ENCODE peak calls at places on chromosomes 16 and 17, in five cellular contexts. V, H, L, Y and D are unnamed samples.

GRCh38 chr17:8791910-8792270 is 7.3 kb downstream of the MFSD6L start:
- DNase-seq in Y (peak), V (no peak), H (no peak), L (peak), D (peak)

GRCh38 chr17:81867123-81867951 is 3.8 kb downstream of the ARHGDIA start:
- DNase-seq in V (peak), Y (no peak), L (peak), H (peak), D (peak)

GRCh38 chr17:16046966-16047365 is 47.3 kb downstream of the TTC19 start:
- DNase-seq in L (no peak), H (no peak), V (no peak), Y (no peak), D (no peak)

GRCh38 chr16:23145608-23146007 is 3.6 kb downstream of the USP31 start:
- DNase-seq in L (peak), V (no peak), Y (no peak), H (peak), D (peak)

GRCh38 chr17:75338335-75338734 is 49.1 kb upstream of the SLC25A19 start:
- DNase-seq in Y (no peak), V (no peak), L (no peak), H (no peak), D (peak)

GRCh38 chr16:87409153-87409552 is 17.0 kb downstream of the MAP1LC3B start:
- DNase-seq in H (no peak), Y (no peak), L (no peak), V (no peak), D (no peak)

GRCh38 chr17:65013613-65014391 is 42.7 kb downstream of the GNA13 start:
- DNase-seq in L (peak), H (no peak), Y (peak), V (no peak), D (peak)

GRCh38 chr17:15112881-15113617 is 152.1 kb downstream of the PMP22 start:
- DNase-seq in Y (no peak), V (no peak), H (no peak), L (no peak), D (peak)

GRCh38 chr16:69561901-69562300 is 3.9 kb upstream of the NFAT5 start:
- DNase-seq in Y (no peak), L (no peak), H (no peak), V (no peak), D (no peak)

GRCh38 chr17:38584350-38584925 is 21.3 kb downstream of the SRCIN1 start:
- DNase-seq in L (peak), V (peak), H (peak), Y (no peak), D (peak)

GRCh38 chr16:73846292-73846849 is 450.2 kb upstream of the PSMD7 start:
- DNase-seq in L (no peak), H (peak), Y (no peak), V (peak), D (peak)

GRCh38 chr17:72682597-72682996 is 409.9 kb downstream of the SLC39A11 start:
- DNase-seq in Y (no peak), L (peak), V (no peak), H (no peak), D (peak)

GRCh38 chr17:41782142-41782541 is 4.4 kb downstream of the JUP start:
- DNase-seq in L (no peak), V (no peak), H (no peak), Y (no peak), D (no peak)

GRCh38 chr16:72848759-72849664 is 198.9 kb downstream of the ZFHX3 start:
- DNase-seq in H (no peak), V (peak), L (peak), Y (peak), D (peak)

GRCh38 chr17:18031955-18032354 is 7.0 kb downstream of the ATPAF2 start:
- DNase-seq in V (no peak), H (no peak), Y (no peak), L (peak), D (no peak)

GRCh38 chr16:26672206-26672605 is 394.5 kb upstream of the C16orf82 start:
- DNase-seq in L (no peak), H (no peak), Y (no peak), V (no peak), D (no peak)

GRCh38 chr16:57231821-57232350 is 13.2 kb upstream of the ARL2BP start:
- DNase-seq in L (no peak), H (no peak), V (no peak), Y (no peak), D (no peak)

GRCh38 chr17:42797067-42798007 is 1.2 kb downstream of the COA3 start:
- DNase-seq in Y (no peak), H (no peak), L (peak), V (no peak), D (peak)

GRCh38 chr16:22035094-22035675 is 27.3 kb downstream of the MOSMO start:
- DNase-seq in V (no peak), L (no peak), Y (no peak), H (peak), D (no peak)

GRCh38 chr17:77390870-77391269 is 250.1 kb downstream of the SEC14L1 start:
- DNase-seq in H (no peak), L (no peak), V (no peak), Y (no peak), D (no peak)

GRCh38 chr17:8503807-8504206 is 68.1 kb downstream of the NDEL1 start:
- DNase-seq in H (no peak), Y (no peak), V (no peak), L (no peak), D (no peak)

GRCh38 chr17:8147805-8148404 is 4.3 kb downstream of the PER1 start:
- DNase-seq in L (no peak), V (no peak), Y (no peak), H (no peak), D (no peak)

GRCh38 chr16:53948734-53949430 is 244.9 kb downstream of the FTO start:
- DNase-seq in Y (no peak), V (no peak), L (no peak), H (no peak), D (no peak)

GRCh38 chr16:63613701-63614100 is 1508.2 kb downstream of the CDH11 start:
- DNase-seq in Y (no peak), L (peak), V (no peak), H (no peak), D (no peak)

GRCh38 chr17:11384131-11384530 is 143.1 kb downstream of the SHISA6 start:
- DNase-seq in Y (no peak), V (no peak), H (no peak), L (no peak), D (no peak)

GRCh38 chr16:54265558-54266213 is 20.9 kb downstream of the IRX3 start:
- DNase-seq in Y (no peak), H (no peak), V (no peak), L (no peak), D (peak)

GRCh38 chr16:65781363-65781762 is 585.1 kb upstream of the CDH5 start:
- DNase-seq in Y (no peak), L (no peak), V (no peak), H (no peak), D (peak)
- TF ChIP-seq EZH2phosphoT487 in Y (no peak), L (no peak), V (no peak), H (no peak), D (no peak)

GRCh38 chr16:55282441-55282840 is 41.6 kb upstream of the IRX6 start:
- DNase-seq in V (no peak), Y (no peak), L (no peak), H (no peak), D (peak)
- H3K4me2 ChIP-seq in V (no peak), Y (no peak), L (no peak), H (no peak), D (no peak)

DNA sequence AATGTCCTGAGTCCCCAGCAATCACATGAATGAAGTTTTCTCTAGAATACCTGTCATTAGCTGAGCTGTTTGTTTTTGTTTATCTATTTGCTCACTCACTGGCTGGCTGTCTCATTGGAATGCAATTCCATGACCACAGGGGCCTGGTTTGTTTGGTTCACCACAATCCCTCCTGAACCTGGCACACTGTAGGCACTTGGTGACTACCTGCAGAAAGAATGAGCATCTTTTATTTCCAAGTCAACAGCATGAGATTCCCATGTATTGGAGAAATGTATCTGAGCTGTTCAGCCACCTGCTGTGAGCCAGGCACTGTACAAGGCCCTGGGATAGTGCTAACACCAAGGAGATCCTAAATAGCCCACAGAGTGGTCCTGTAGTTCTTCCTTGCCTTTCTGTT is 345.1 kb downstream of the XYLT1 start:
- DNase-seq in H (no peak), V (no peak), L (no peak), Y (no peak), D (peak)
- TF ChIP-seq EZH2phosphoT487 in H (no peak), V (no peak), L (no peak), Y (no peak), D (no peak)

DNA sequence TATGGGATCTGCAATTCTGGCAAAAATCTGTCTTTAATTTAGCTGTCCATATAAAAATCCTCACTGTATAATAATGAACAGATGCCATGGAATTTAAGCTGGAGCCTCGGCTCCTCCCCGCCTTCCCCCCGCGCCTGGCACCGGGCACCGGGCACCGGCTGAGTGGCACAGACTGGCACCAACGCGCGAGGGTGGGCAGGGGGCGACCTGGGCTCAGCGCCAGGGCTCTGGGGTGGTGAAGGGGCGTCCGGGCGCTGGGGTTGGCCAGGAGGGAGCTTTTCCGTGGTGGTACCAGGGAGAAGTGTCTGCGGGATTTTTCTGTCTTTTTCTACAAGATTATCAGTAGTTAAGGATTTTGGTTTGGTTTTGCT is 9.1 kb downstream of the NEUROD2 start:
- DNase-seq in V (no peak), L (no peak), H (no peak), Y (no peak), D (no peak)
- H3K4me2 ChIP-seq in V (no peak), L (peak), H (peak), Y (no peak), D (no peak)

DNA sequence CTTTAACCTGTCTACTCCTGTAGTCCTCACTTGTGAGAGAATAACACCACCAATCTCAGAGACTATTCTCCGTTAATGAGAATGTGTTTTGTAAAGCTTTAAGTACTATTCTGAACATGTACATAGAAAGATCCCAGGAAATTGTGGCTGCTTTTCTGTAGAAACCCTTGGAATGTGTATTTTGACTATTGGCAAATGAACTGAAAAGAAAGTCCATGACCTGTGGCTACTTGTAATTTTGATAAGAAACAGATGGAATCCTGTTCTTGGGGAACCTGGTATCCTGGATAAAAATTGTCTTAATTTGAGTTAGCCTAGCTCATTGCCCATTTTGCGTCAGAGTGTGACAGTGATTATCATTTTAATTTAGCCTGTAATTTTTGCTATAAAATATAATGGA is 9.1 kb downstream of the CTCF start:
- DNase-seq in Y (no peak), L (no peak), H (no peak), V (no peak), D (peak)
- TF ChIP-seq EZH2phosphoT487 in Y (no peak), L (no peak), H (no peak), V (no peak), D (no peak)

GRCh38 chr17:79464310-79465010 is 146.4 kb downstream of the RBFOX3 start:
- DNase-seq in H (no peak), V (no peak), L (no peak), Y (no peak), D (no peak)

GRCh38 chr17:79469646-79470045 is 141.2 kb downstream of the RBFOX3 start:
- DNase-seq in V (no peak), H (no peak), L (no peak), Y (no peak), D (no peak)

GRCh38 chr17:79466562-79467350 is 144.1 kb downstream of the RBFOX3 start:
- DNase-seq in H (no peak), V (no peak), L (no peak), Y (no peak), D (no peak)

GRCh38 chr17:79465011-79466006 is 145.5 kb downstream of the RBFOX3 start:
- DNase-seq in Y (no peak), V (no peak), H (no peak), L (no peak), D (no peak)

DNA sequence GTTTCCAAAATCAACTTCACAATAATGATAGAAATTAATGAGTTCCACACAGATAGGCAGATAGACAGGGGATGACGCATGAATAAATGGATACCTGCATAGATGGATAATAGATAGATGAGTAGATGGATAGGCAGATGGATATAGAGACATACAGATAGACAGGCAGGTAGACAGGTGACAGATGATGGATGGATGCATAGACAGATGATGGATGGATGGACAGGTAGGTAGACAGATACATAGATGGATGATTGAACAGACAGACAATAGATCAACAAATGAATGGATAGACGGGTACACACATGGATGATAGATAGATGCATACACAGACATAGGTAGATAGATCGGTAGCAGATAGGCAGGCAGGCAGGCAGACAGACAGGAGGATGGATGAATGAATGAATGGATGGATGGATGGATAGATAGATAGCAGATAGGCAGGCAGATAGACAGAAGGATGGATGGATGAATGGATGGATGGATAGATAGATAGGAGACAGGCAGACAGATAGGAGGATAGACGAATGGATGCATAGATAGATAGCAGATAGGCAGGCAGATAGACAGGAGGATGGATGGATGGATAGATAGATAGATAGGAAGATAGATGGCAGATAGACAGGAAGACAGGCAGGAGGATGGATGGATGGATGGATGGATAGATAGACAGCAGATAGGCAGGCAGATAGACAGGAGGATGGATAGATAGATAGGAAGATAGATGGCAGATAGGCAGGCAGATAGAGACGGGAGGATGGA is 142.5 kb downstream of the RBFOX3 start:
- DNase-seq in V (no peak), H (no peak), Y (no peak), L (no peak), D (no peak)
- H3K4me2 ChIP-seq in V (no peak), H (no peak), Y (no peak), L (no peak), D (no peak)

DNA sequence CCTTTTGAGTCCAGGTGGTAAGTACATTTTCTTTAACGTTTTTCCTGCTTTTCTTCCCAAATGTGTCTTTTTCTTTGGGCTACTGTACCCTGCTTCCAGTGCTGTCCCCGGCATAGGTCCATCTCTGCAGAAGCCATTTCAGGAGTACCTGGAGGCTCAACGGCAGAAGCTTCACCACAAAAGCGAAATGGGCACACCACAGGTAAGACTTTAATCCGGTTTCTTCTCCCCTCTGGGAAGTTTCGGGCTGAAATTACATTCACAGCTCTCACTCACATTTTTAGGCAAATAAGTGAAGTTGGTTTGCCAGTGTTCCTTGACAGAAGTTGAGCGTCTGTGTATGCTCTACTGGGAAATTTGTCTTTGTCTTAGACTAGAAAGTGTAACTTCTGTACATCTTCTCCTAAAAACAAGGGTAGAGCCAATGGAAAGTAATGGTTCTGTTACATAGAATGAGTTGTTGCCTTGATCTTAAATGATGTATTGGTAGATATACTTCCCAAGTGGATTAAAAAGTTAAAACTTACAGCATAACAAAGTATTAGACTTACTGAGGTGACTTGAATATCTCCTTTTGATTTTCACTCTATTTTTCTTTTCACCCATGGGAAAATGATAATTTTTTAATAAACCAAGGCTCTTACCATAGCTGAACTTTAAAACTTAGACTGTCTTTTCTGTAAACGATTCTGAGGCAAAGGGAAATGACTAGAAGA is 54.4 kb downstream of the TUBD1 start:
- DNase-seq in Y (no peak), V (no peak), H (no peak), L (peak), D (peak)
- TF ChIP-seq EZH2phosphoT487 in Y (no peak), V (no peak), H (no peak), L (no peak), D (peak)

DNA sequence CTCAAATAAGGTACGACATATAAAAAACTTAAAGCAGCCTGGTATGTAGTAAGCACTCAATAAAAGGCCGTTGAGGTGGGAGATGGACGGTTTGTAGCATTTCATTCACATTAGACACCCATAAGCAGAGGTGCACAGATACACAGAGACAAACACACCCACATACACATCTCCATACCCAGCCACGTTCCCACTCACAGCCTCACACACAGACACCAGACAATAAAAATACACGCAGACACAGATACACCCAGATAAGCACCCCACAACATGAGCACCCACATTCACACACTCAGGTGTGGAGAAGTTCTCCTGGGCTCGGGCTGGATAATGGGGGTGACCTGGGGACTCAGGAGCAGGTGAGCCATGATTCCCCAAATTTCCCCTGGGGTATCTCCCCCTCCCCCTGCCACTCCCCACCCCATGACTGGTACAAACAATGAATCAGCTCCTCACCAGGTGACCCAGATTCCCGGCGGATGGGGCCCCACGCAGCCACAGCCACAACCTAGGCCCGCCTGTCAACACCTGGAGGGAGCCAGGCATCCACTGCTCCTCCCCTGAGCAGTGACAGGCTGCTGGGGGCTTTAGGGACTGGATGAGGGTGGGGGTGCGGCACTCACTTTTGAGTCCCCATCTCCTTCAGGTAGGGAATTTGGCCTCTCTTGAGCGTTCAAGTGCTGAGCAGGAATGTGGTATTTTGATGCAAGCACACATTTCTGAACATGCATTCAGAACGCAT is 2.7 kb downstream of the DLX3 start:
- DNase-seq in Y (no peak), L (no peak), H (peak), V (peak), D (no peak)
- H3K4me2 ChIP-seq in Y (no peak), L (peak), H (peak), V (peak), D (no peak)

DNA sequence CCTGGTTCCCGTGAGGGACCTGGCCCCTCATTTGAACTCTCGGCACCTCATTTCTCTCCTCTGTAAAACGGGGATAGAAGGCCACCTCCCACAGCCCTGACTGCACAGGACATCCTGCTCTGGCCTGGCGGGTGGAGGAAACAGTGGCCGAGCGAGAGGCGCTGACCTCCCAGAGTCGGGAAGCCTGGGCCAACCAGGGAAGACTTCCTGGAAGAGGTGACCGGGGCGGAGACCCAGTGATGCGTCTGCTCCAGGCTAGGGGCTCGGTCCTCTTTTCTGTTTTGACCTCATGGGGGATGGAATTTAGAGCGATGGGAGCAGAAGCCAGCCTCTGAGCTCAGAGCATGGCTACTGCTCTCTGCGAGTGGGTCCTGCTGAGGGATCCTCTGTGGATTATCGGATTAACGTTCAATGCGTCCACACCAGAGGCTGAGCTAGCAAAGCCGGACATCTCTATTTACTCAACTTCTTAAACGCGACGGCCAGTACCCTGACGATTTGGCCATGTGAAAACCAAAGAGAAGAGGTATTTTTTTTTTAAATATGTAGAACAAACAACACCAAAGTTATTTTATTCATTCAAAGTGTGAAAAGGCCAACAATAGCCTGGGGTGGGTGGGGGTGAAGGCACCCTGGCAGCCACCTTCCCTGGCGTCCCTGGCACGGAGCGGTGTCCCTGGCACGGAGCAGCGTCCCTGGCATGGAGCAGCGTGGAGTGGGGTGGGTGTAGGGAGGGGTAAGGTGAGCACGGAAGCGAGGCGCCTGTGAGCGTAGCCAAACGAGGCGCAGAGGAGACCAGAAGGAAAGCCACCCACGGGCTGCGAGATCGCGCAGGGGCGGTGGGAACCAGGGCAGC is 9.2 kb upstream of the MSLN start:
- DNase-seq in L (no peak), H (peak), Y (no peak), V (peak), D (no peak)
- TF ChIP-seq EZH2phosphoT487 in L (no peak), H (no peak), Y (no peak), V (no peak), D (no peak)